ENCODE peak calls at places on chromosomes 11 and 22, in six cellular contexts. R is AG04449, Z is heart right ventricle, M is tibial artery, V is tibial nerve, P is cardiac fibroblast. S is an unnamed sample.

GRCh38 chr11:117095301-117096139 is 2.7 kb downstream of the SIK3 start:
- DNase-seq in M (no peak), R (no peak), V (no peak), Z (no peak), P (peak), S (no peak)

GRCh38 chr11:62710001-62710345 is 2.5 kb downstream of the GNG3 start:
- DNase-seq in Z (no peak), P (peak), M (peak), V (no peak), R (no peak), S (peak)

GRCh38 chr22:20209761-20210250 is 58.3 kb downstream of the RTN4R start:
- DNase-seq in P (no peak), V (no peak), M (no peak), R (no peak), Z (no peak), S (no peak)

GRCh38 chr22:46364341-46365165 is 29.0 kb downstream of the TRMU start:
- DNase-seq in Z (no peak), P (no peak), R (no peak), M (no peak), V (no peak), S (no peak)

GRCh38 chr11:114219559-114220349 is 76.4 kb upstream of the NNMT start:
- DNase-seq in Z (no peak), P (peak), M (no peak), R (no peak), V (no peak), S (no peak)

GRCh38 chr11:3380706-3381570 is 2.0 kb upstream of the ZNF195 start:
- DNase-seq in V (no peak), P (peak), R (no peak), Z (no peak), M (no peak), S (no peak)

GRCh38 chr11:44506375-44507016 is 59.0 kb upstream of the CD82 start:
- DNase-seq in V (no peak), Z (no peak), M (no peak), P (no peak), R (no peak), S (no peak)

GRCh38 chr11:34050536-34050935 is 995 bp upstream of the CAPRIN1 start:
- DNase-seq in M (no peak), V (no peak), Z (peak), P (peak), R (no peak), S (no peak)

GRCh38 chr11:2798951-2799761 is 86.4 kb downstream of the CDKN1C start:
- DNase-seq in M (no peak), Z (no peak), P (no peak), R (no peak), V (no peak), S (peak)

GRCh38 chr11:495537-495931 is 11.5 kb downstream of the RNH1 start:
- DNase-seq in P (peak), V (no peak), Z (no peak), M (no peak), R (no peak), S (no peak)

GRCh38 chr11:61439615-61440014 is 9.7 kb downstream of the SDHAF2 start:
- DNase-seq in R (no peak), Z (no peak), M (no peak), V (no peak), P (no peak), S (no peak)

GRCh38 chr11:111305871-111306270 is 7.5 kb downstream of the POU2AF3 start:
- DNase-seq in V (no peak), P (no peak), R (no peak), Z (no peak), M (no peak), S (no peak)

GRCh38 chr11:108286369-108286768 is 63.5 kb downstream of the ATM start:
- DNase-seq in P (no peak), V (no peak), R (no peak), M (no peak), Z (no peak), S (no peak)

GRCh38 chr11:19817265-19817851 is 104.7 kb downstream of the NAV2 start:
- DNase-seq in R (no peak), Z (no peak), P (no peak), M (no peak), V (no peak), S (no peak)

GRCh38 chr22:26632422-26633155 is 10.8 kb downstream of the CRYBA4 start:
- DNase-seq in P (no peak), V (no peak), Z (peak), M (no peak), R (no peak), S (no peak)

GRCh38 chr11:67435031-67435726 is 2.3 kb downstream of the PTPRCAP start:
- DNase-seq in P (no peak), R (no peak), Z (no peak), V (no peak), M (no peak), S (no peak)

GRCh38 chr22:19962909-19963806 is 21.5 kb upstream of the TXNRD2 start:
- DNase-seq in M (no peak), V (no peak), Z (no peak), R (no peak), P (peak), S (no peak)

GRCh38 chr22:41762980-41763779 is 37.3 kb upstream of the CCDC134 start:
- DNase-seq in M (no peak), R (no peak), V (no peak), Z (no peak), P (peak), S (no peak)
- TF ChIP-seq CTCF in M (no peak), R (peak), V (no peak), Z (peak), P (peak), S (no peak)

GRCh38 chr11:65821107-65821506 is 12.7 kb upstream of the SNX32 start:
- DNase-seq in Z (no peak), R (no peak), P (no peak), M (no peak), V (no peak), S (no peak)
- TF ChIP-seq CTCF in Z (no peak), R (no peak), P (no peak), M (no peak), V (no peak), S (no peak)

DNA sequence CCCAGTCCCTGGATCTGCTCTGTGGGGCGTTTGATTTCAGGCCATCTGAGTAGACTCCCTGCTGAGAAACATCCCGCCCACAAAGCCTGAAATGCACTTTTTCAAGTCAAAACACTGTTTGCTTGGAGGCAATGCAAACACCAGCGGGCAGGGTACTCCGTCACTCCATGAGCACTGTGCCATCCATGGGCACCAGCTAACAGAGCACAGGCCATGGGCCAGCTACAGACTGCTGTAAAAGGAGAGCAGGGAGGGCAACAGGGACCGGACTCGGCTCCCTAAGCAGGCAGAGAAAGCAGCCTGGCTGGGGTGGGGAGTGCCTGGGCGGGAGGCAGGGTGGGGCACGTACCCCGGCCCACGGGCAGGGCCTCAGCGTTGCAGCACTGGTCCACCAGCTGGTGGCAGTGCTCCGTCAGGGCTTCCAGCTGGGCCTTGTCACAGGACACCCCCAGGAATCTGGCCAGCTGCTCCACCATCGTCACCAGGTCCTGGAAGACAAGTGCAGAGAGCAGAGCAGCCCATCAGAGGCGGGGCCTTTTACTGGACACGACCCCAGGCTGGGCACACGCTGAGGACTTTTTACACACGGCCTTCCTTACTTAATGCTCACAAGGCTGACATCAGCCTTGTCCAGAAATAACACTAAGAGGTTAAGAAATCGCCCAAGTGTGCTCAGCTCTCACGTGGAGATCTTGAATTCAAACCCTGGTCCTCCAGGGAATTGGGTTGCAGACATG is 16.8 kb upstream of the EFCAB6 start:
- DNase-seq in M (peak), R (no peak), Z (peak), V (peak), P (peak), S (peak)
- TF ChIP-seq CTCF in M (no peak), R (no peak), Z (peak), V (no peak), P (no peak), S (peak)

GRCh38 chr11:115916596-115916995 is 412.4 kb upstream of the CADM1 start:
- DNase-seq in M (no peak), P (no peak), Z (no peak), V (no peak), R (no peak), S (no peak)

GRCh38 chr11:115911656-115912055 is 407.4 kb upstream of the CADM1 start:
- DNase-seq in P (no peak), V (no peak), M (no peak), Z (no peak), R (no peak), S (no peak)

GRCh38 chr11:115910379-115910778 is 406.2 kb upstream of the CADM1 start:
- DNase-seq in V (no peak), Z (no peak), R (no peak), M (no peak), P (no peak), S (no peak)

DNA sequence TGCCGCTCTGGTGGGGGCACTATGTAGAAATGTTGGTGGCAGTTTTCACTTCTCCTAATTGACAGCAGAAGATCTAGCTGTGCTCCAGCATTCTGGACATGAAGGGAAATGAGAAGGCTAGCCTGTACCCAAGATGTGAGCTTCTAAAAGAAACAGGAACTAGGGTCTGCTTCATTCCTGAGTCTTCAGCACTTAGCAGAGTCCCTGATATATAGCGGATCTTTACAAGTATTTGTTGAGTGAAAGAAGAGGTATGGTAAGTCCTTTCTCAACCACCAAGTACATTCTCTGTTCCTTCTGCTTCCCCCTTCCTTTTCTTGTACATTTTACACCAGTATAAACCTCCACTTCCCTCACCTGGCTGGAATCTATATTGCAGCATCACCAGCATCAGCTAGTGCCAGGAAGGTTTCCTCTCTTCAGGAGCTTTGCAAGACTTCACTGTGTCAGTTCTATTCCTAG is 408.3 kb upstream of the CADM1 start:
- DNase-seq in V (no peak), Z (no peak), P (no peak), R (no peak), M (no peak), S (no peak)
- TF ChIP-seq CTCF in V (no peak), Z (peak), P (no peak), R (peak), M (no peak), S (no peak)

DNA sequence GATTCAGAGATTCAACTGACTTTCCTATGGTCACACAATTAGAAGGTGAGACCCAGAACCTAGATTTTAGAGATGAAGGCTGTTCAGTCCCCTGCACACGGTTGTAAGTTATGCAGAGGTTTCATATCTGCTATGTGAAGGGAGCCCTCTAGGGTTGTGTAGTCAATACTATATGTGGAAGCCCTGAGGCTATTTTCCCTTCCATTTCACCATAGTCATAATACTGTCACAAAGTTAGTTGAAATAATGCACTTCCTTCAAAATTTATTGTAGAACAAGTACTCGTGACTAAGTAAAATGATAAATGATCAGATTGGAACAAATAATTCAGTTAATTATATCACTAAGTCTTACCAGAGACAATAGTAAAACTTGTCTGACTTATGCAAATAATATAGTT is 48.8 kb downstream of the ENDOD1 start:
- DNase-seq in R (no peak), Z (no peak), M (no peak), V (no peak), P (peak), S (no peak)
- TF ChIP-seq CTCF in R (no peak), Z (peak), M (peak), V (peak), P (peak), S (no peak)

GRCh38 chr11:125675196-125675595 is 5.5 kb downstream of the ACRV1 start:
- DNase-seq in V (no peak), R (no peak), P (peak), M (no peak), Z (no peak), S (no peak)

GRCh38 chr11:125680747-125681146 is at the start of gene ACRV1:
- DNase-seq in M (no peak), V (no peak), P (no peak), Z (no peak), R (no peak), S (no peak)

GRCh38 chr11:125674210-125674609 is 6.4 kb downstream of the ACRV1 start:
- DNase-seq in R (no peak), Z (no peak), P (no peak), M (no peak), V (no peak), S (no peak)

GRCh38 chr11:125679837-125680236 is 810 bp downstream of the ACRV1 start:
- DNase-seq in V (no peak), P (no peak), M (no peak), Z (no peak), R (no peak), S (no peak)

DNA sequence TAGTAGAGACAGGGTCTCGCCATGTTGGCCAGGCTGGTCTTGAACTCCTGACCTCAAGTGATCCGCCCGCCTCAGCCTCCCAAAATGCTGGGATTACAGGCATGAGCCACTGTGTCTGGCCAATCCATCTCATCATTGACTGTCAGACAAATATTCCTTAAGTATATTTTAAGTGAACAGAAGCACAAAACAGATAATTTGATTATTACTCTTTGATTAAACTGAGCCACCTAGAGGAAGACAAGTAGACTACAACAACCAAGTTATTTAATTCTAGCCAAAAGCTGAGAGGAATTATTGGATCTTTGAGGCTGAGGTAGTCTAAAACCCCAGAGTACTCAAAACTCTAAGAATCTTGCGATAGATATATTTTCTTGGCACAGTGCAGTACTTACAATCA is 1.2 kb downstream of the ACRV1 start:
- DNase-seq in Z (no peak), M (no peak), V (no peak), R (no peak), P (peak), S (no peak)
- TF ChIP-seq CTCF in Z (no peak), M (no peak), V (no peak), R (no peak), P (peak), S (no peak)